ENCODE peak calls at places on chromosomes 12 and 14, in seven cellular contexts. Y is HEK293T; Z is stimulated activated CD4-positive, alpha-beta T cell treated with anti-CD3 and anti-CD28 coated beads, Interleukin-4, amount 100 ng/mL, for 24 hours; S is activated T-helper 1 cell treated with anti-CD3 and anti-CD28 coated beads, Interleukin-2, amount 50 U/mL, for 16 hours; O is EL; D is coronary artery; I is GM20000. F is an unnamed sample.
A peak's percentile ranks its signal among the peaks of the same experiment; 100 is the strongest.

GRCh38 chr12:52207106-52207505 is 15.3 kb upstream of the KRT80 start:
- DNase-seq in Z (no peak), D (no peak), Y (no peak), O (no peak), S (no peak), I (no peak), F (no peak)

GRCh38 chr12:304815-305214 is 42.2 kb upstream of the SLC6A13 start:
- DNase-seq in I (no peak), S (no peak), O (no peak), D (no peak), Y (no peak), Z (no peak), F (no peak)

GRCh38 chr12:57429473-57430116 is 1.2 kb downstream of the R3HDM2 start:
- DNase-seq in S (no peak), I (no peak), D (no peak), Y (no peak), O (peak; percentile 27), Z (no peak), F (no peak)

GRCh38 chr14:41872906-41873305 is 266.2 kb downstream of the LRFN5 start:
- DNase-seq in D (no peak), Y (no peak), S (no peak), O (no peak), I (no peak), Z (no peak), F (no peak)

GRCh38 chr12:11758087-11758837 is 108.8 kb downstream of the ETV6 start:
- DNase-seq in Z (no peak), I (no peak), O (no peak), S (no peak), Y (no peak), D (no peak), F (peak; percentile 82)

GRCh38 chr12:119673634-119674033 is 5.7 kb downstream of the PRKAB1 start:
- DNase-seq in D (no peak), O (no peak), I (no peak), Z (no peak), Y (no peak), S (no peak), F (no peak)

GRCh38 chr12:92665496-92665895 is 37.3 kb upstream of the PLEKHG7 start:
- DNase-seq in Z (no peak), Y (no peak), D (no peak), S (no peak), I (no peak), O (no peak), F (no peak)

GRCh38 chr12:62270384-62270783 is 10.2 kb downstream of the USP15 start:
- DNase-seq in D (no peak), Z (no peak), Y (no peak), S (no peak), I (no peak), O (no peak), F (no peak)

GRCh38 chr12:6426882-6427671 is 17.7 kb upstream of the CD27 start:
- DNase-seq in I (peak; percentile 74), S (peak; percentile 78), O (no peak), Y (no peak), Z (peak; percentile 95), D (no peak), F (peak; percentile 99)

GRCh38 chr14:53842938-53843337 is 113.7 kb downstream of the BMP4 start:
- DNase-seq in S (no peak), I (no peak), Y (no peak), Z (no peak), O (peak; percentile 63), D (no peak), F (no peak)

GRCh38 chr12:75965661-75966060 is 65.9 kb downstream of the PHLDA1 start:
- DNase-seq in Z (no peak), O (no peak), Y (no peak), S (no peak), I (no peak), D (no peak), F (no peak)

GRCh38 chr12:131000000-131000486 is 46.3 kb downstream of the ADGRD1 start:
- DNase-seq in I (no peak), D (no peak), S (no peak), Y (no peak), Z (no peak), O (no peak), F (no peak)

GRCh38 chr14:93060841-93061240 is 54.9 kb downstream of the ITPK1 start:
- DNase-seq in I (no peak), Y (no peak), D (no peak), S (no peak), O (no peak), Z (no peak), F (no peak)

GRCh38 chr12:105041186-105041585 is 43.1 kb downstream of the ALDH1L2 start:
- DNase-seq in Y (no peak), O (no peak), D (no peak), Z (no peak), S (no peak), I (no peak), F (no peak)

GRCh38 chr12:12560587-12561304 is 1.9 kb downstream of the DUSP16 start:
- DNase-seq in D (no peak), Y (no peak), Z (peak; percentile 59), I (peak; percentile 69), O (peak; percentile 79), S (peak; percentile 38), F (peak; percentile 83)

GRCh38 chr12:9813821-9814798 is 13.2 kb upstream of the KLRF1 start:
- DNase-seq in Z (peak; percentile 93), Y (peak; percentile 84), D (peak; percentile 80), S (peak; percentile 83), O (peak; percentile 58), I (peak; percentile 84), F (peak; percentile 92)

GRCh38 chr14:32710351-32711102 is 228.2 kb upstream of the NPAS3 start:
- DNase-seq in Z (no peak), S (no peak), O (no peak), I (no peak), D (no peak), Y (no peak), F (no peak)

GRCh38 chr12:57477710-57478681 is 1.7 kb downstream of the ARHGAP9 start:
- DNase-seq in O (no peak), D (no peak), Y (no peak), S (no peak), I (peak; percentile 71), Z (peak; percentile 49), F (peak; percentile 67)

GRCh38 chr14:90675399-90675798 is 140.8 kb downstream of the TTC7B start:
- DNase-seq in Z (no peak), O (peak; percentile 50), S (no peak), Y (no peak), I (no peak), D (peak; percentile 85), F (no peak)

GRCh38 chr12:105322070-105322469 is 8.4 kb upstream of the C12orf75 start:
- DNase-seq in D (no peak), I (no peak), O (peak; percentile 47), Y (no peak), S (no peak), Z (no peak), F (no peak)

GRCh38 chr12:92070864-92071445 is 74.7 kb downstream of the BTG1 start:
- DNase-seq in D (no peak), Z (no peak), S (no peak), O (no peak), Y (no peak), I (no peak), F (no peak)

GRCh38 chr14:68643673-68644072 is 149.2 kb downstream of the ZFP36L1 start:
- DNase-seq in I (no peak), Z (no peak), O (no peak), D (peak; percentile 71), S (no peak), Y (no peak), F (no peak)

GRCh38 chr12:116489116-116489515 is 70.1 kb upstream of the MAP1LC3B2 start:
- DNase-seq in Y (no peak), D (no peak), Z (no peak), S (no peak), O (no peak), I (no peak), F (no peak)

GRCh38 chr14:51396222-51396815 is 156.3 kb downstream of the TMX1 start:
- DNase-seq in I (no peak), Z (no peak), O (peak; percentile 99), S (no peak), Y (no peak), D (no peak), F (no peak)

GRCh38 chr12:121981456-121981855 is 40.2 kb upstream of the BCL7A start:
- DNase-seq in O (no peak), D (no peak), Z (no peak), Y (no peak), I (no peak), S (no peak), F (no peak)